ENCODE peak calls at places on chromosomes 7 and 10, in six cellular contexts. One of them, this sample, is unnamed.

GRCh38 chr10:97024181-97025073 is 161.3 kb downstream of the SLIT1 start:
- DNase-seq in stimulated activated CD4-positive, alpha-beta T cell treated with anti-CD3 and anti-CD28 coated beads, Interleukin-2, amount 100 ng/mL, for 48 hours: no peak
- DNase-seq in neural progenitor cell: no peak
- DNase-seq in activated CD4-positive, alpha-beta T cell treated with anti-CD3 and anti-CD28 coated beads, Interleukin-2, amount 50 U/mL, for 4 hours: no peak
- DNase-seq in CMK: no peak
- DNase-seq in naive B cell: no peak
- DNase-seq in this sample: no peak

GRCh38 chr10:132665946-132666732 is 119.8 kb downstream of the NKX6-2 start:
- DNase-seq in neural progenitor cell: no peak
- DNase-seq in activated CD4-positive, alpha-beta T cell treated with anti-CD3 and anti-CD28 coated beads, Interleukin-2, amount 50 U/mL, for 4 hours: no peak
- DNase-seq in CMK: no peak
- DNase-seq in naive B cell: no peak
- DNase-seq in stimulated activated CD4-positive, alpha-beta T cell treated with anti-CD3 and anti-CD28 coated beads, Interleukin-2, amount 100 ng/mL, for 48 hours: no peak
- DNase-seq in this sample: no peak

GRCh38 chr10:110067960-110068770 is 60.4 kb downstream of the ADD3 start:
- DNase-seq in CMK: peak
- DNase-seq in naive B cell: no peak
- DNase-seq in neural progenitor cell: peak
- DNase-seq in stimulated activated CD4-positive, alpha-beta T cell treated with anti-CD3 and anti-CD28 coated beads, Interleukin-2, amount 100 ng/mL, for 48 hours: no peak
- DNase-seq in activated CD4-positive, alpha-beta T cell treated with anti-CD3 and anti-CD28 coated beads, Interleukin-2, amount 50 U/mL, for 4 hours: peak
- DNase-seq in this sample: no peak

GRCh38 chr7:12729112-12729511 is 41.7 kb downstream of the ARL4A start:
- DNase-seq in stimulated activated CD4-positive, alpha-beta T cell treated with anti-CD3 and anti-CD28 coated beads, Interleukin-2, amount 100 ng/mL, for 48 hours: no peak
- DNase-seq in neural progenitor cell: peak
- DNase-seq in CMK: peak
- DNase-seq in naive B cell: no peak
- DNase-seq in activated CD4-positive, alpha-beta T cell treated with anti-CD3 and anti-CD28 coated beads, Interleukin-2, amount 50 U/mL, for 4 hours: no peak
- DNase-seq in this sample: no peak

GRCh38 chr7:130371059-130371458 is 9.2 kb upstream of the CPA1 start:
- DNase-seq in naive B cell: no peak
- DNase-seq in CMK: no peak
- DNase-seq in stimulated activated CD4-positive, alpha-beta T cell treated with anti-CD3 and anti-CD28 coated beads, Interleukin-2, amount 100 ng/mL, for 48 hours: no peak
- DNase-seq in neural progenitor cell: no peak
- DNase-seq in activated CD4-positive, alpha-beta T cell treated with anti-CD3 and anti-CD28 coated beads, Interleukin-2, amount 50 U/mL, for 4 hours: no peak
- DNase-seq in this sample: no peak

GRCh38 chr7:14821757-14822480 is 80.6 kb downstream of the DGKB start:
- DNase-seq in naive B cell: no peak
- DNase-seq in stimulated activated CD4-positive, alpha-beta T cell treated with anti-CD3 and anti-CD28 coated beads, Interleukin-2, amount 100 ng/mL, for 48 hours: no peak
- DNase-seq in neural progenitor cell: no peak
- DNase-seq in activated CD4-positive, alpha-beta T cell treated with anti-CD3 and anti-CD28 coated beads, Interleukin-2, amount 50 U/mL, for 4 hours: no peak
- DNase-seq in CMK: no peak
- DNase-seq in this sample: no peak

GRCh38 chr7:109532262-109532992 is 962.8 kb downstream of the DNAJB9 start:
- DNase-seq in stimulated activated CD4-positive, alpha-beta T cell treated with anti-CD3 and anti-CD28 coated beads, Interleukin-2, amount 100 ng/mL, for 48 hours: no peak
- DNase-seq in naive B cell: no peak
- DNase-seq in neural progenitor cell: no peak
- DNase-seq in CMK: no peak
- DNase-seq in activated CD4-positive, alpha-beta T cell treated with anti-CD3 and anti-CD28 coated beads, Interleukin-2, amount 50 U/mL, for 4 hours: no peak
- DNase-seq in this sample: no peak

GRCh38 chr7:95478139-95479037 is 7.4 kb upstream of the ASB4 start:
- DNase-seq in CMK: no peak
- DNase-seq in activated CD4-positive, alpha-beta T cell treated with anti-CD3 and anti-CD28 coated beads, Interleukin-2, amount 50 U/mL, for 4 hours: no peak
- DNase-seq in neural progenitor cell: peak
- DNase-seq in naive B cell: no peak
- DNase-seq in stimulated activated CD4-positive, alpha-beta T cell treated with anti-CD3 and anti-CD28 coated beads, Interleukin-2, amount 100 ng/mL, for 48 hours: no peak
- DNase-seq in this sample: no peak

GRCh38 chr10:109898666-109899577 is 24.4 kb downstream of the XPNPEP1 start:
- DNase-seq in naive B cell: no peak
- DNase-seq in neural progenitor cell: no peak
- DNase-seq in stimulated activated CD4-positive, alpha-beta T cell treated with anti-CD3 and anti-CD28 coated beads, Interleukin-2, amount 100 ng/mL, for 48 hours: no peak
- DNase-seq in CMK: no peak
- DNase-seq in activated CD4-positive, alpha-beta T cell treated with anti-CD3 and anti-CD28 coated beads, Interleukin-2, amount 50 U/mL, for 4 hours: no peak
- DNase-seq in this sample: no peak

GRCh38 chr10:33441561-33441960 is 107.1 kb upstream of the NRP1 start:
- DNase-seq in neural progenitor cell: no peak
- DNase-seq in activated CD4-positive, alpha-beta T cell treated with anti-CD3 and anti-CD28 coated beads, Interleukin-2, amount 50 U/mL, for 4 hours: no peak
- DNase-seq in naive B cell: no peak
- DNase-seq in CMK: no peak
- DNase-seq in stimulated activated CD4-positive, alpha-beta T cell treated with anti-CD3 and anti-CD28 coated beads, Interleukin-2, amount 100 ng/mL, for 48 hours: no peak
- DNase-seq in this sample: no peak

GRCh38 chr10:48456808-48457761 is 147.8 kb downstream of the ARHGAP22 start:
- DNase-seq in CMK: no peak
- DNase-seq in activated CD4-positive, alpha-beta T cell treated with anti-CD3 and anti-CD28 coated beads, Interleukin-2, amount 50 U/mL, for 4 hours: no peak
- DNase-seq in naive B cell: no peak
- DNase-seq in neural progenitor cell: no peak
- DNase-seq in stimulated activated CD4-positive, alpha-beta T cell treated with anti-CD3 and anti-CD28 coated beads, Interleukin-2, amount 100 ng/mL, for 48 hours: no peak
- DNase-seq in this sample: peak

GRCh38 chr7:132440126-132440525 is 136.1 kb downstream of the PLXNA4 start:
- DNase-seq in stimulated activated CD4-positive, alpha-beta T cell treated with anti-CD3 and anti-CD28 coated beads, Interleukin-2, amount 100 ng/mL, for 48 hours: no peak
- DNase-seq in CMK: no peak
- DNase-seq in neural progenitor cell: no peak
- DNase-seq in naive B cell: no peak
- DNase-seq in activated CD4-positive, alpha-beta T cell treated with anti-CD3 and anti-CD28 coated beads, Interleukin-2, amount 50 U/mL, for 4 hours: no peak
- DNase-seq in this sample: no peak

GRCh38 chr10:79089579-79090110 is 20.9 kb downstream of the ZMIZ1 start:
- DNase-seq in naive B cell: no peak
- DNase-seq in activated CD4-positive, alpha-beta T cell treated with anti-CD3 and anti-CD28 coated beads, Interleukin-2, amount 50 U/mL, for 4 hours: no peak
- DNase-seq in neural progenitor cell: no peak
- DNase-seq in stimulated activated CD4-positive, alpha-beta T cell treated with anti-CD3 and anti-CD28 coated beads, Interleukin-2, amount 100 ng/mL, for 48 hours: no peak
- DNase-seq in CMK: no peak
- DNase-seq in this sample: no peak

GRCh38 chr7:142598297-142598696 is 151.0 kb upstream of the PRSS1 start:
- DNase-seq in naive B cell: no peak
- DNase-seq in stimulated activated CD4-positive, alpha-beta T cell treated with anti-CD3 and anti-CD28 coated beads, Interleukin-2, amount 100 ng/mL, for 48 hours: no peak
- DNase-seq in activated CD4-positive, alpha-beta T cell treated with anti-CD3 and anti-CD28 coated beads, Interleukin-2, amount 50 U/mL, for 4 hours: no peak
- DNase-seq in neural progenitor cell: no peak
- DNase-seq in CMK: no peak
- DNase-seq in this sample: no peak

GRCh38 chr10:104035107-104035816 is 50.4 kb downstream of the COL17A1 start:
- DNase-seq in neural progenitor cell: no peak
- DNase-seq in stimulated activated CD4-positive, alpha-beta T cell treated with anti-CD3 and anti-CD28 coated beads, Interleukin-2, amount 100 ng/mL, for 48 hours: no peak
- DNase-seq in CMK: no peak
- DNase-seq in naive B cell: no peak
- DNase-seq in activated CD4-positive, alpha-beta T cell treated with anti-CD3 and anti-CD28 coated beads, Interleukin-2, amount 50 U/mL, for 4 hours: no peak
- DNase-seq in this sample: no peak

GRCh38 chr10:109784236-109784635 is 139.1 kb downstream of the XPNPEP1 start:
- DNase-seq in stimulated activated CD4-positive, alpha-beta T cell treated with anti-CD3 and anti-CD28 coated beads, Interleukin-2, amount 100 ng/mL, for 48 hours: no peak
- DNase-seq in activated CD4-positive, alpha-beta T cell treated with anti-CD3 and anti-CD28 coated beads, Interleukin-2, amount 50 U/mL, for 4 hours: no peak
- DNase-seq in naive B cell: no peak
- DNase-seq in CMK: no peak
- DNase-seq in neural progenitor cell: no peak
- DNase-seq in this sample: no peak

GRCh38 chr7:132343196-132343595 is 233.1 kb downstream of the PLXNA4 start:
- DNase-seq in naive B cell: no peak
- DNase-seq in stimulated activated CD4-positive, alpha-beta T cell treated with anti-CD3 and anti-CD28 coated beads, Interleukin-2, amount 100 ng/mL, for 48 hours: no peak
- DNase-seq in CMK: no peak
- DNase-seq in neural progenitor cell: no peak
- DNase-seq in activated CD4-positive, alpha-beta T cell treated with anti-CD3 and anti-CD28 coated beads, Interleukin-2, amount 50 U/mL, for 4 hours: no peak
- DNase-seq in this sample: no peak

GRCh38 chr10:71289421-71290130 is 29.5 kb upstream of the SLC29A3 start:
- DNase-seq in naive B cell: no peak
- DNase-seq in stimulated activated CD4-positive, alpha-beta T cell treated with anti-CD3 and anti-CD28 coated beads, Interleukin-2, amount 100 ng/mL, for 48 hours: no peak
- DNase-seq in neural progenitor cell: no peak
- DNase-seq in activated CD4-positive, alpha-beta T cell treated with anti-CD3 and anti-CD28 coated beads, Interleukin-2, amount 50 U/mL, for 4 hours: no peak
- DNase-seq in CMK: peak
- DNase-seq in this sample: no peak

GRCh38 chr7:18400281-18400680 is 95.3 kb upstream of the HDAC9 start:
- DNase-seq in stimulated activated CD4-positive, alpha-beta T cell treated with anti-CD3 and anti-CD28 coated beads, Interleukin-2, amount 100 ng/mL, for 48 hours: no peak
- DNase-seq in CMK: no peak
- DNase-seq in activated CD4-positive, alpha-beta T cell treated with anti-CD3 and anti-CD28 coated beads, Interleukin-2, amount 50 U/mL, for 4 hours: no peak
- DNase-seq in neural progenitor cell: no peak
- DNase-seq in naive B cell: no peak
- DNase-seq in this sample: no peak

GRCh38 chr7:4078580-4078979 is 603.5 kb upstream of the FOXK1 start:
- DNase-seq in CMK: no peak
- DNase-seq in stimulated activated CD4-positive, alpha-beta T cell treated with anti-CD3 and anti-CD28 coated beads, Interleukin-2, amount 100 ng/mL, for 48 hours: no peak
- DNase-seq in activated CD4-positive, alpha-beta T cell treated with anti-CD3 and anti-CD28 coated beads, Interleukin-2, amount 50 U/mL, for 4 hours: no peak
- DNase-seq in naive B cell: no peak
- DNase-seq in neural progenitor cell: no peak
- DNase-seq in this sample: no peak

This sample was measured in suprapubic skin.